ENCODE peak calls at places on chromosomes 6 and 20, in eight cellular contexts. M is astrocyte of the cerebellum, B is NCI-H345, H is activated T-cell treated with anti-CD3 and anti-CD28 coated beads for 1 hour, Z is fibroblast of the aortic adventitia, Q is HCT116, Y is fibroblast of pulmonary artery, J is RPMI7951. X is an unnamed sample.

GRCh38 chr6:132814716-132815570 is 574 bp downstream of the RPS12 start:
- DNase-seq in Y (peak), M (no peak), Z (peak), Q (no peak), J (no peak), B (no peak), H (no peak), X (no peak)

GRCh38 chr20:63141531-63141930 is 74.4 kb downstream of the YTHDF1 start:
- DNase-seq in M (no peak), Z (no peak), B (no peak), J (no peak), Y (no peak), H (no peak), Q (no peak), X (no peak)

GRCh38 chr20:47872341-47872740 is 87.1 kb upstream of the SULF2 start:
- DNase-seq in Q (no peak), B (no peak), H (no peak), J (peak), Z (no peak), Y (peak), M (no peak), X (no peak)

GRCh38 chr6:13487122-13488014 is at the start of gene GFOD1:
- DNase-seq in J (peak), B (peak), Q (peak), Y (peak), Z (peak), H (peak), M (peak), X (peak)

GRCh38 chr20:5402903-5403531 is 86.3 kb upstream of the PROKR2 start:
- DNase-seq in M (no peak), Z (peak), Q (no peak), B (no peak), H (no peak), J (peak), Y (peak), X (peak)

GRCh38 chr20:58891076-58891685 is 38.7 kb downstream of the GNAS start:
- DNase-seq in J (peak), M (no peak), Q (no peak), B (peak), Y (peak), H (peak), Z (peak), X (no peak)

GRCh38 chr20:63891061-63892002 is 3.6 kb upstream of the DNAJC5 start:
- DNase-seq in M (no peak), Q (no peak), J (no peak), Z (no peak), Y (no peak), H (no peak), B (no peak), X (no peak)

GRCh38 chr6:108598316-108598863 is 37.7 kb downstream of the FOXO3 start:
- DNase-seq in B (no peak), Q (no peak), J (peak), H (no peak), Y (peak), Z (peak), M (no peak), X (no peak)

GRCh38 chr6:138538390-138539031 is 39.2 kb upstream of the NHSL1 start:
- DNase-seq in Y (no peak), Z (peak), H (no peak), B (no peak), M (no peak), J (no peak), Q (no peak), X (no peak)

GRCh38 chr20:50111120-50111828 is 1.7 kb downstream of the UBE2V1 start:
- DNase-seq in J (peak), B (no peak), H (no peak), Z (peak), Q (no peak), Y (peak), M (peak), X (no peak)

GRCh38 chr20:50341880-50342637 is 151.4 kb downstream of the CEBPB start:
- DNase-seq in Z (no peak), B (peak), H (no peak), J (no peak), Y (no peak), Q (no peak), M (no peak), X (no peak)

GRCh38 chr6:45614488-45615285 is 237.0 kb upstream of the SUPT3H start:
- DNase-seq in B (no peak), Z (no peak), J (no peak), M (no peak), H (no peak), Q (no peak), Y (peak), X (no peak)

GRCh38 chr6:144718431-144718830 is 433.3 kb downstream of the UTRN start:
- DNase-seq in J (peak), Q (no peak), M (no peak), H (no peak), B (no peak), Z (peak), Y (no peak), X (no peak)

GRCh38 chr6:170159040-170159965 is 131.6 kb downstream of the DLL1 start:
- DNase-seq in B (no peak), Q (no peak), H (no peak), Z (no peak), M (no peak), Y (no peak), J (no peak), X (no peak)

GRCh38 chr20:61529354-61529753 is 277.3 kb downstream of the CDH4 start:
- DNase-seq in Z (no peak), J (no peak), B (no peak), M (no peak), Q (no peak), Y (no peak), H (no peak), X (no peak)

GRCh38 chr20:50009521-50010454 is 27.0 kb downstream of the SNAI1 start:
- DNase-seq in J (no peak), Y (no peak), H (no peak), M (no peak), B (no peak), Q (no peak), Z (no peak), X (no peak)

GRCh38 chr6:13251242-13251641 is 77.1 kb downstream of the TBC1D7 start:
- DNase-seq in H (no peak), B (peak), Y (no peak), J (no peak), Z (no peak), Q (no peak), M (no peak), X (no peak)

GRCh38 chr20:34066476-34067090 is 45.5 kb downstream of the EIF2S2 start:
- DNase-seq in M (peak), B (no peak), H (no peak), Z (peak), J (peak), Q (no peak), Y (no peak), X (no peak)

GRCh38 chr6:130583268-130583667 is 217.5 kb downstream of the TMEM200A start:
- DNase-seq in Y (no peak), J (no peak), B (no peak), Q (no peak), H (no peak), Z (no peak), M (no peak), X (no peak)

GRCh38 chr6:26555505-26556262 is 17.5 kb downstream of the HMGN4 start:
- DNase-seq in Z (no peak), J (no peak), Y (no peak), Q (no peak), H (no peak), B (no peak), M (no peak), X (no peak)

GRCh38 chr20:41462372-41463161 is 95.9 kb upstream of the EMILIN3 start:
- DNase-seq in Y (no peak), H (no peak), Q (no peak), Z (no peak), M (no peak), J (no peak), B (no peak), X (no peak)

GRCh38 chr6:52125572-52125971 is 38.2 kb upstream of the PKHD1 start:
- DNase-seq in M (no peak), J (no peak), B (no peak), Y (no peak), Q (no peak), Z (no peak), H (no peak), X (no peak)

GRCh38 chr6:88238901-88239300 is 72.8 kb upstream of the CNR1 start:
- DNase-seq in Q (no peak), Y (no peak), J (no peak), B (no peak), M (no peak), Z (no peak), H (no peak), X (no peak)

GRCh38 chr6:170050591-170051041 is 240.3 kb downstream of the DLL1 start:
- DNase-seq in J (no peak), B (no peak), Y (no peak), Z (no peak), M (no peak), Q (no peak), H (no peak), X (no peak)

GRCh38 chr20:58720890-58721289 is 28.3 kb downstream of the NPEPL1 start:
- DNase-seq in B (no peak), M (no peak), Y (no peak), J (no peak), Q (no peak), H (no peak), Z (no peak), X (no peak)

GRCh38 chr6:35058041-35058675 is 83.0 kb downstream of the TCP11 start:
- DNase-seq in Z (no peak), B (no peak), Y (no peak), H (no peak), Q (no peak), M (no peak), J (no peak), X (no peak)

GRCh38 chr6:152595507-152595906 is 41.7 kb downstream of the SYNE1 start:
- DNase-seq in Y (peak), Q (no peak), B (no peak), M (no peak), H (no peak), Z (peak), J (no peak), X (peak)

GRCh38 chr20:18957328-18957727 is 143.7 kb downstream of the SCP2D1 start:
- DNase-seq in H (no peak), Z (no peak), Y (no peak), J (no peak), B (no peak), M (no peak), Q (no peak), X (no peak)

GRCh38 chr6:138291849-138292181 is 73.5 kb upstream of the PBOV1 start:
- DNase-seq in J (no peak), Q (no peak), B (no peak), H (no peak), M (no peak), Z (no peak), Y (no peak), X (no peak)

GRCh38 chr6:53847796-53848314 is 53.0 kb downstream of the LRRC1 start:
- DNase-seq in Y (no peak), M (no peak), J (no peak), H (no peak), Z (no peak), Q (no peak), B (no peak), X (no peak)

GRCh38 chr6:89840538-89840937 is 10.9 kb downstream of the CASP8AP2 start:
- DNase-seq in Q (no peak), J (no peak), Y (peak), M (no peak), H (no peak), Z (peak), B (no peak), X (no peak)

GRCh38 chr20:50762435-50763201 is 31.2 kb downstream of the PARD6B start:
- DNase-seq in Z (peak), Y (peak), J (peak), Q (no peak), H (no peak), M (no peak), B (no peak), X (no peak)

GRCh38 chr20:17629025-17629424 is 53.0 kb downstream of the RRBP1 start:
- DNase-seq in B (no peak), J (no peak), M (no peak), Y (no peak), H (no peak), Z (no peak), Q (no peak), X (no peak)

X was measured in Jurkat, Clone E6-1.